ENCODE peak calls at places on chromosomes 3 and 15, in four cellular contexts. One of them, this sample, is unnamed.

GRCh38 chr3:96813820-96814580 is 394 bp upstream of the EPHA6 start:
- DNase-seq in tibial artery: peak
- DNase-seq in activated effector memory CD4-positive, alpha-beta T cell treated with Interleukin-2 at 50 U/mL for 16 hours: no peak
- DNase-seq in psoas muscle: peak
- DNase-seq in this sample: peak

GRCh38 chr15:52050416-52050815 is 31.4 kb downstream of the MAPK6 start:
- DNase-seq in activated effector memory CD4-positive, alpha-beta T cell treated with Interleukin-2 at 50 U/mL for 16 hours: no peak
- DNase-seq in tibial artery: no peak
- DNase-seq in psoas muscle: no peak
- DNase-seq in this sample: no peak

GRCh38 chr15:83919319-83919830 is 265.5 kb downstream of the ADAMTSL3 start:
- DNase-seq in tibial artery: no peak
- DNase-seq in activated effector memory CD4-positive, alpha-beta T cell treated with Interleukin-2 at 50 U/mL for 16 hours: no peak
- DNase-seq in psoas muscle: no peak
- DNase-seq in this sample: no peak

GRCh38 chr3:166080096-166080495 is 242.9 kb upstream of the BCHE start:
- DNase-seq in activated effector memory CD4-positive, alpha-beta T cell treated with Interleukin-2 at 50 U/mL for 16 hours: no peak
- DNase-seq in tibial artery: no peak
- DNase-seq in psoas muscle: no peak
- DNase-seq in this sample: no peak

GRCh38 chr3:151407928-151408327 is 23.4 kb upstream of the P2RY12 start:
- DNase-seq in tibial artery: no peak
- DNase-seq in activated effector memory CD4-positive, alpha-beta T cell treated with Interleukin-2 at 50 U/mL for 16 hours: no peak
- DNase-seq in psoas muscle: no peak
- DNase-seq in this sample: no peak

GRCh38 chr15:58553365-58553918 is 121.7 kb downstream of the LIPC start:
- DNase-seq in tibial artery: no peak
- DNase-seq in psoas muscle: no peak
- DNase-seq in activated effector memory CD4-positive, alpha-beta T cell treated with Interleukin-2 at 50 U/mL for 16 hours: no peak
- DNase-seq in this sample: no peak

GRCh38 chr15:60390931-60391501 is 6.8 kb downstream of the ANXA2 start:
- DNase-seq in psoas muscle: peak
- DNase-seq in activated effector memory CD4-positive, alpha-beta T cell treated with Interleukin-2 at 50 U/mL for 16 hours: no peak
- DNase-seq in tibial artery: peak
- DNase-seq in this sample: peak

GRCh38 chr15:30649952-30650929 is 24.3 kb downstream of the ARHGAP11B start:
- DNase-seq in tibial artery: no peak
- DNase-seq in activated effector memory CD4-positive, alpha-beta T cell treated with Interleukin-2 at 50 U/mL for 16 hours: no peak
- DNase-seq in psoas muscle: no peak
- DNase-seq in this sample: no peak

GRCh38 chr15:67838789-67839332 is 984 bp downstream of the RNU6-1 start:
- DNase-seq in activated effector memory CD4-positive, alpha-beta T cell treated with Interleukin-2 at 50 U/mL for 16 hours: no peak
- DNase-seq in psoas muscle: peak
- DNase-seq in tibial artery: peak
- DNase-seq in this sample: peak

GRCh38 chr3:31466016-31466415 is 66.7 kb upstream of the STT3B start:
- DNase-seq in tibial artery: no peak
- DNase-seq in psoas muscle: no peak
- DNase-seq in activated effector memory CD4-positive, alpha-beta T cell treated with Interleukin-2 at 50 U/mL for 16 hours: no peak
- DNase-seq in this sample: no peak

GRCh38 chr3:56800373-56801150 is 1.2 kb downstream of the ARHGEF3 start:
- DNase-seq in tibial artery: no peak
- DNase-seq in psoas muscle: no peak
- DNase-seq in activated effector memory CD4-positive, alpha-beta T cell treated with Interleukin-2 at 50 U/mL for 16 hours: peak
- DNase-seq in this sample: no peak

GRCh38 chr15:69782809-69783208 is 314.9 kb downstream of the TLE3 start:
- DNase-seq in activated effector memory CD4-positive, alpha-beta T cell treated with Interleukin-2 at 50 U/mL for 16 hours: no peak
- DNase-seq in psoas muscle: no peak
- DNase-seq in tibial artery: no peak
- DNase-seq in this sample: no peak